ENCODE peak calls at places on chromosome 4, in five cellular contexts. One of them, this sample, is unnamed.

GRCh38 chr4:39446842-39447573 is 11.7 kb downstream of the RPL9 start:
- DNase-seq in RWPE1: peak; percentile 60
- DNase-seq in GM23248: peak; percentile 82
- DNase-seq in ureter: peak; percentile 63
- DNase-seq in H7: peak; percentile 77
- DNase-seq in this sample: peak; percentile 79

GRCh38 chr4:73869130-73870055 is at the start of gene CXCL1:
- DNase-seq in RWPE1: peak; percentile 14
- DNase-seq in GM23248: peak; percentile 64
- DNase-seq in ureter: no peak
- DNase-seq in H7: peak; percentile 67
- DNase-seq in this sample: peak; percentile 66

GRCh38 chr4:177177446-177178160 is 132.1 kb upstream of the NEIL3 start:
- DNase-seq in RWPE1: no peak
- DNase-seq in GM23248: peak; percentile 80
- DNase-seq in ureter: no peak
- DNase-seq in H7: no peak
- DNase-seq in this sample: no peak

GRCh38 chr4:20255823-20256222 is 4.1 kb downstream of the SLIT2 start:
- DNase-seq in RWPE1: no peak
- DNase-seq in GM23248: peak; percentile 35
- DNase-seq in ureter: no peak
- DNase-seq in H7: no peak
- DNase-seq in this sample: no peak

GRCh38 chr4:5710962-5711478 is at the start of gene EVC:
- DNase-seq in RWPE1: peak; percentile 70
- DNase-seq in GM23248: peak; percentile 90
- DNase-seq in ureter: peak; percentile 83
- DNase-seq in H7: peak; percentile 92
- DNase-seq in this sample: peak; percentile 85

GRCh38 chr4:124640037-124640730 is 72.3 kb downstream of the ANKRD50 start:
- DNase-seq in RWPE1: peak; percentile 60
- DNase-seq in GM23248: peak; percentile 77
- DNase-seq in ureter: no peak
- DNase-seq in H7: no peak
- DNase-seq in this sample: no peak

GRCh38 chr4:19429684-19430083 is 822.0 kb upstream of the SLIT2 start:
- DNase-seq in RWPE1: no peak
- DNase-seq in GM23248: no peak
- DNase-seq in ureter: no peak
- DNase-seq in H7: no peak
- DNase-seq in this sample: no peak

GRCh38 chr4:100240008-100240407 is 49.7 kb upstream of the DDIT4L start:
- DNase-seq in RWPE1: no peak
- DNase-seq in GM23248: peak; percentile 2
- DNase-seq in ureter: no peak
- DNase-seq in H7: no peak
- DNase-seq in this sample: no peak

GRCh38 chr4:95362906-95363578 is 185.7 kb downstream of the UNC5C start:
- DNase-seq in RWPE1: peak; percentile 1
- DNase-seq in GM23248: peak; percentile 5
- DNase-seq in ureter: no peak
- DNase-seq in H7: peak; percentile 6
- DNase-seq in this sample: no peak

This sample was measured in ecto neural progenitor cell.